ENCODE peak calls at places on chromosomes 13 and 19, in six cellular contexts. One of them, this sample, is unnamed.

GRCh38 chr19:51098366-51099069 is 9.7 kb downstream of the CTU1 start:
- DNase-seq in CD4-positive, alpha-beta T cell: peak
- DNase-seq in NCI-H1092 treated with DMSO at 0.1 percent for 48 hours: no peak
- DNase-seq in RPMI7951: no peak
- DNase-seq in T1000: no peak
- DNase-seq in ELR: no peak
- DNase-seq in this sample: no peak

GRCh38 chr19:8724276-8724675 is 2.8 kb downstream of the OR2Z1 start:
- DNase-seq in CD4-positive, alpha-beta T cell: no peak
- DNase-seq in ELR: no peak
- DNase-seq in T1000: no peak
- DNase-seq in RPMI7951: no peak
- DNase-seq in NCI-H1092 treated with DMSO at 0.1 percent for 48 hours: no peak
- DNase-seq in this sample: no peak

GRCh38 chr13:40315416-40316064 is 350.9 kb downstream of the FOXO1 start:
- DNase-seq in RPMI7951: no peak
- DNase-seq in CD4-positive, alpha-beta T cell: peak
- DNase-seq in ELR: no peak
- DNase-seq in T1000: no peak
- DNase-seq in NCI-H1092 treated with DMSO at 0.1 percent for 48 hours: no peak
- DNase-seq in this sample: no peak

GRCh38 chr13:27960362-27961226 is 8.5 kb downstream of the CDX2 start:
- DNase-seq in NCI-H1092 treated with DMSO at 0.1 percent for 48 hours: peak
- DNase-seq in RPMI7951: peak
- DNase-seq in T1000: no peak
- DNase-seq in ELR: no peak
- DNase-seq in CD4-positive, alpha-beta T cell: no peak
- DNase-seq in this sample: peak

GRCh38 chr19:4278926-4279529 is at the start of gene SHD:
- DNase-seq in CD4-positive, alpha-beta T cell: no peak
- DNase-seq in T1000: no peak
- DNase-seq in NCI-H1092 treated with DMSO at 0.1 percent for 48 hours: no peak
- DNase-seq in RPMI7951: no peak
- DNase-seq in ELR: no peak
- DNase-seq in this sample: no peak

GRCh38 chr13:51921790-51922740 is 60.3 kb downstream of the CCDC70 start:
- DNase-seq in NCI-H1092 treated with DMSO at 0.1 percent for 48 hours: no peak
- DNase-seq in RPMI7951: peak
- DNase-seq in ELR: no peak
- DNase-seq in CD4-positive, alpha-beta T cell: no peak
- DNase-seq in T1000: no peak
- DNase-seq in this sample: no peak

GRCh38 chr19:40831502-40832430 is 18.5 kb downstream of the CYP2A6 start:
- DNase-seq in RPMI7951: peak
- DNase-seq in T1000: peak
- DNase-seq in NCI-H1092 treated with DMSO at 0.1 percent for 48 hours: no peak
- DNase-seq in ELR: peak
- DNase-seq in CD4-positive, alpha-beta T cell: no peak
- DNase-seq in this sample: peak

GRCh38 chr19:35519291-35519690 is 5.8 kb upstream of the DMKN start:
- DNase-seq in NCI-H1092 treated with DMSO at 0.1 percent for 48 hours: no peak
- DNase-seq in CD4-positive, alpha-beta T cell: no peak
- DNase-seq in T1000: no peak
- DNase-seq in ELR: peak
- DNase-seq in RPMI7951: peak
- DNase-seq in this sample: no peak

GRCh38 chr19:33392341-33393285 is 19.1 kb downstream of the CEBPG start:
- DNase-seq in T1000: no peak
- DNase-seq in NCI-H1092 treated with DMSO at 0.1 percent for 48 hours: no peak
- DNase-seq in ELR: no peak
- DNase-seq in RPMI7951: no peak
- DNase-seq in CD4-positive, alpha-beta T cell: no peak
- DNase-seq in this sample: no peak

GRCh38 chr19:13859361-13859880 is 17.5 kb upstream of the NANOS3 start:
- DNase-seq in T1000: no peak
- DNase-seq in RPMI7951: no peak
- DNase-seq in ELR: peak
- DNase-seq in NCI-H1092 treated with DMSO at 0.1 percent for 48 hours: no peak
- DNase-seq in CD4-positive, alpha-beta T cell: no peak
- DNase-seq in this sample: no peak

GRCh38 chr13:29193083-29193482 is 372.9 kb downstream of the MTUS2 start:
- DNase-seq in NCI-H1092 treated with DMSO at 0.1 percent for 48 hours: no peak
- DNase-seq in T1000: no peak
- DNase-seq in ELR: no peak
- DNase-seq in RPMI7951: no peak
- DNase-seq in CD4-positive, alpha-beta T cell: no peak
- DNase-seq in this sample: no peak